ENCODE peak calls at places on chromosomes 2 and 18, in five cellular contexts. O is trophoblast cell, D is mesenchymal stem cell, C is H1, G is neuronal stem cell. J is an unnamed sample.

GRCh38 chr2:214895469-214895868 is 86.0 kb upstream of the BARD1 start:
- DNase-seq in G (no peak), D (no peak), C (no peak), O (no peak), J (no peak)

GRCh38 chr18:49768051-49768391 is 45.3 kb downstream of the ACAA2 start:
- DNase-seq in O (peak), C (peak), D (peak), G (peak), J (peak)

GRCh38 chr2:26562811-26563645 is 78.1 kb downstream of the CIB4 start:
- DNase-seq in C (no peak), D (no peak), O (peak), G (no peak), J (no peak)

GRCh38 chr18:46013484-46014189 is 46.5 kb upstream of the EPG5 start:
- DNase-seq in G (no peak), O (no peak), D (no peak), C (no peak), J (no peak)

GRCh38 chr2:15762449-15762848 is 170.8 kb downstream of the DDX1 start:
- DNase-seq in D (no peak), G (no peak), C (no peak), O (no peak), J (peak)

GRCh38 chr2:131035112-131035825 is 58.0 kb downstream of the FAM168B start:
- DNase-seq in O (no peak), G (no peak), D (no peak), C (peak), J (no peak)

GRCh38 chr2:30359644-30360167 is 87.3 kb upstream of the LCLAT1 start:
- DNase-seq in C (no peak), D (peak), G (no peak), O (peak), J (no peak)

GRCh38 chr2:42769583-42770287 is 5.8 kb upstream of the OXER1 start:
- DNase-seq in G (no peak), C (peak), D (no peak), O (no peak), J (no peak)

GRCh38 chr2:7825591-7826312 is 856.1 kb upstream of the ID2 start:
- DNase-seq in O (peak), D (no peak), G (no peak), C (no peak), J (no peak)

GRCh38 chr2:12169721-12170120 is 423.3 kb downstream of the LPIN1 start:
- DNase-seq in C (no peak), O (peak), G (no peak), D (peak), J (no peak)

GRCh38 chr2:86194751-86195054 is 559 bp downstream of the IMMT start:
- DNase-seq in G (no peak), D (no peak), C (no peak), O (no peak), J (peak)

GRCh38 chr2:207614824-207615223 is 10.4 kb downstream of the METTL21A start:
- DNase-seq in G (no peak), D (no peak), O (no peak), C (no peak), J (no peak)

GRCh38 chr2:233118601-233119000 is 58.5 kb downstream of the INPP5D start:
- DNase-seq in G (no peak), C (no peak), O (no peak), D (no peak), J (no peak)

GRCh38 chr2:241753493-241753892 is 19.1 kb downstream of the D2HGDH start:
- DNase-seq in O (no peak), G (no peak), D (no peak), C (no peak), J (no peak)

GRCh38 chr2:170965446-170966225 is 36.6 kb downstream of the GORASP2 start:
- DNase-seq in O (no peak), D (peak), C (no peak), G (no peak), J (no peak)

GRCh38 chr18:56233595-56233994 is 404.8 kb downstream of the TXNL1 start:
- DNase-seq in D (peak), G (no peak), C (no peak), O (no peak), J (no peak)

GRCh38 chr2:68561372-68561771 is 82.0 kb upstream of the PROKR1 start:
- DNase-seq in O (no peak), C (no peak), D (no peak), G (no peak), J (no peak)

GRCh38 chr2:54763636-54764291 is 40.3 kb downstream of the EML6 start:
- DNase-seq in O (peak), G (no peak), D (no peak), C (peak), J (peak)

GRCh38 chr2:120066708-120067547 is 54.1 kb downstream of the EPB41L5 start:
- DNase-seq in G (no peak), D (peak), C (no peak), O (peak), J (no peak)

GRCh38 chr18:46158498-46158897 is 54.3 kb downstream of the HAUS1 start:
- DNase-seq in O (peak), G (no peak), D (no peak), C (no peak), J (no peak)

GRCh38 chr2:143890799-143891198 is 629.1 kb downstream of the ZEB2 start:
- DNase-seq in O (no peak), C (no peak), G (no peak), D (no peak), J (no peak)

GRCh38 chr2:113240150-113240914 is 38.4 kb downstream of the PAX8 start:
- DNase-seq in O (peak), D (peak), G (no peak), C (no peak), J (no peak)

GRCh38 chr2:205375453-205375852 is 306.8 kb upstream of the NRP2 start:
- DNase-seq in C (no peak), D (no peak), G (no peak), O (no peak), J (no peak)

GRCh38 chr2:157611110-157611509 is 17.6 kb downstream of the ACVR1C start:
- DNase-seq in C (no peak), G (no peak), O (no peak), D (no peak), J (no peak)

GRCh38 chr2:115481842-115482241 is 1039.4 kb downstream of the DPP10 start:
- DNase-seq in G (no peak), C (no peak), O (no peak), D (no peak), J (no peak)

GRCh38 chr2:224032283-224032682 is 6.8 kb downstream of the SERPINE2 start:
- DNase-seq in C (no peak), D (no peak), G (no peak), O (no peak), J (no peak)

GRCh38 chr18:48290162-48290926 is 118.8 kb downstream of the ZBTB7C start:
- DNase-seq in C (peak), G (no peak), D (no peak), O (no peak), J (no peak)

GRCh38 chr2:225600865-225601264 is 201.4 kb downstream of the NYAP2 start:
- DNase-seq in G (no peak), O (no peak), C (no peak), D (no peak), J (no peak)

GRCh38 chr18:28108801-28109200 is 68.1 kb downstream of the CDH2 start:
- DNase-seq in D (peak), C (no peak), G (no peak), O (no peak), J (no peak)

GRCh38 chr2:127864877-127865276 is 6.9 kb upstream of the POLR2D start:
- DNase-seq in D (peak), C (no peak), O (peak), G (no peak), J (no peak)

GRCh38 chr18:35143615-35144596 is 96.9 kb upstream of the ZNF397 start:
- DNase-seq in O (peak), D (peak), G (peak), C (peak), J (peak)

GRCh38 chr2:136225950-136226835 is 108.2 kb upstream of the CXCR4 start:
- DNase-seq in G (no peak), D (no peak), O (no peak), C (no peak), J (no peak)

GRCh38 chr2:28546242-28546641 is 50.4 kb downstream of the PLB1 start:
- DNase-seq in C (no peak), G (no peak), D (no peak), O (no peak), J (no peak)

GRCh38 chr18:58338141-58338540 is 290.8 kb downstream of the ALPK2 start:
- DNase-seq in G (no peak), C (no peak), O (no peak), D (no peak), J (no peak)

GRCh38 chr18:58336605-58337004 is 292.3 kb downstream of the ALPK2 start:
- DNase-seq in D (peak), O (no peak), C (no peak), G (no peak), J (no peak)

GRCh38 chr18:58337688-58338087 is 291.2 kb downstream of the ALPK2 start:
- DNase-seq in D (peak), O (no peak), C (no peak), G (no peak), J (no peak)

GRCh38 chr18:58335821-58336220 is 291.8 kb downstream of the NEDD4L start:
- DNase-seq in D (no peak), G (no peak), O (no peak), C (no peak), J (no peak)

DNA sequence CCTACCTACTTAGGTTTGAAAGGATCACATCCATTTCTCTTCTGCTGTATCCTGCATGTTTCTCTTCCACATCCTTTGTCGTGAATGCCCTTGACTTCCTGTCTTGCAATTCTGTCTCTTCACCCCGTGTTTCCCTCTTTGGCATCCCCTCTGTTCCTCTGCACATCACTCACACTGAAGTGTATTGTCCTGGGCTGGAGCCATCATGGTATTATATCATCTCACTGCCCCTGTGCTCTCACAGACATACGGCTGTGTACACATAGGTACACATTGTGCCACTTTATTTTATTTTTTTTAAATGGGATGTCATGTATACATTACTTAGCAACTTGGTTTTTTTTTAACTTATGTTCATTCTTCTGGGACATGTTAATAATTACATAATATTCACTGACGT is 291.6 kb downstream of the ALPK2 start:
- DNase-seq in O (no peak), D (no peak), C (no peak), G (no peak), J (no peak)
- H2BK12ac ChIP-seq in O (no peak), D (no peak), C (no peak), G (no peak), J (no peak)

DNA sequence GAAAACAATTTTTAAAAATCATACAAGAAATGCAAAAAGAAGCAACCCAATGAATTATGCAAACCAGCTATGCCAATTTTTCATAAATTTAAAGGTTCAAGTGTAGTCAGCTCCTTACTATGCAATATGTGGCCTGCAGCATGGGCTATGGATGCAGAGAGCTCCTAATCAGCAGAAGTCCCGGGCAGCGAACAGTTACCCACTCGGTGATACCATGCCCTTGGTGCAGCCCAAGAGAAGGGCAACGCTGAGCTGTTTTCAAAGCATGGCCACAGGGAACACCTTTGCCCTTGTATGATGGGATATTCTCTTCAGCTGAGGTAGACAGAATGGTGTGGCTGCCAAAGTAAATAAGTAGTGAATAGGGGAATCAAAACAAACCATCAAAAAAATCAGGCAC is 17.3 kb upstream of the ARL5A start:
- DNase-seq in D (no peak), G (no peak), C (no peak), O (no peak), J (no peak)
- H2BK12ac ChIP-seq in D (no peak), G (no peak), C (no peak), O (peak), J (no peak)

GRCh38 chr2:160387558-160388262 is 105.9 kb downstream of the RBMS1 start:
- DNase-seq in G (no peak), D (peak), O (no peak), C (no peak), J (no peak)

GRCh38 chr2:160388464-160389263 is 104.9 kb downstream of the RBMS1 start:
- DNase-seq in D (no peak), O (no peak), C (no peak), G (no peak), J (no peak)

GRCh38 chr2:160392201-160392600 is 101.4 kb downstream of the RBMS1 start:
- DNase-seq in G (no peak), C (no peak), D (no peak), O (no peak), J (no peak)

GRCh38 chr2:160389875-160390274 is 103.7 kb downstream of the RBMS1 start:
- DNase-seq in G (no peak), O (peak), C (no peak), D (no peak), J (no peak)

GRCh38 chr2:160390544-160391258 is 102.9 kb downstream of the RBMS1 start:
- DNase-seq in G (no peak), O (no peak), C (no peak), D (no peak), J (no peak)
- H2BK12ac ChIP-seq in G (no peak), O (no peak), C (peak), D (no peak), J (no peak)

GRCh38 chr2:134306521-134306920 is 52.6 kb downstream of the MGAT5 start:
- DNase-seq in G (no peak), C (no peak), O (peak), D (no peak), J (no peak)

GRCh38 chr2:134310450-134311079 is 56.7 kb downstream of the MGAT5 start:
- DNase-seq in O (no peak), C (no peak), G (no peak), D (no peak), J (no peak)

GRCh38 chr2:134308474-134309385 is 54.9 kb downstream of the MGAT5 start:
- DNase-seq in C (no peak), G (no peak), O (peak), D (no peak), J (no peak)

GRCh38 chr2:134304726-134305509 is 51.0 kb downstream of the MGAT5 start:
- DNase-seq in D (no peak), C (no peak), G (no peak), O (no peak), J (no peak)

DNA sequence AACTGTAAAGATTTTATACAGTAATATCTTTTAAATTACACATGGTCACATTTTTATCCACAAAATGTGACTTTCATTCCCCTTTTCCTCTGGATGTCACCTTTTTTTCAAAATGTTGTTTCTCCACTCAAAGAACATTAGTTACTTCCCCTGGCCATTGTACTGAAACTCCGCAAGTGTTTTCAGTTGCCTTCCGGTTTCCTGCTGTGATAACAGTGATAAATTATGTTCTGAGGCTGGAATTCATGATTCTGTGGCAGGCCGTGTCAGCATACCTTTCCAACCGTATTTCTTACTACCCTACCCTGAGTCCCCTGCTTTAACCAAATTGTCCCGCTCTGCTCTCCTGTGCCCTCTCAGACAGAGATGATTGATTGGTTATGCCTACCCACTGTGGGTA is 53.5 kb downstream of the MGAT5 start:
- DNase-seq in D (no peak), O (no peak), G (no peak), C (no peak), J (no peak)
- H2BK12ac ChIP-seq in D (no peak), O (no peak), G (no peak), C (no peak), J (no peak)

GRCh38 chr2:9074930-9075329 is 71.4 kb upstream of the MBOAT2 start:
- DNase-seq in O (no peak), D (no peak), G (no peak), C (peak), J (peak)
- H2BK12ac ChIP-seq in O (no peak), D (no peak), G (no peak), C (peak), J (no peak)

GRCh38 chr2:210842896-210843295 is 286.5 kb downstream of the CPS1 start:
- DNase-seq in C (no peak), O (no peak), D (no peak), G (no peak), J (no peak)
- H2BK12ac ChIP-seq in C (no peak), O (no peak), D (no peak), G (no peak), J (no peak)

DNA sequence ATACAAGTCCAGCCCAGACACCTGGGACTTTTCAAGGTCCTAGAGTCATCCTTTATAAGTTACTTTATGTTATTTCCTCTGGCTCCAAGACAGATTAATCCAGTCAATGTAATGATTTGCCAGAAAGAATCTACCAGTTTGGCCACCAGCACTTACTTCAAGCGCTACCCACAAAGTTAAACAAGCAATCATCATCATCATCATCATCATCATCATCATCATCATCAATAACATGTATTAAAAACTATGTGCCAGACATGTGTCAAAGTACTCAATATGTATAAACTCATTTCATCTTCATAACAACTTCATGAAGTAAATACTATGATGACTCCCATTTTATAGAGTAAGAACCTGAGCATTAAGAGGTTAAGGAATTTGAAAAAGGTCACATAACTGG is 64.3 kb downstream of the LRP2 start:
- DNase-seq in O (no peak), G (no peak), C (no peak), D (no peak), J (no peak)
- H2BK12ac ChIP-seq in O (no peak), G (no peak), C (no peak), D (no peak), J (no peak)

DNA sequence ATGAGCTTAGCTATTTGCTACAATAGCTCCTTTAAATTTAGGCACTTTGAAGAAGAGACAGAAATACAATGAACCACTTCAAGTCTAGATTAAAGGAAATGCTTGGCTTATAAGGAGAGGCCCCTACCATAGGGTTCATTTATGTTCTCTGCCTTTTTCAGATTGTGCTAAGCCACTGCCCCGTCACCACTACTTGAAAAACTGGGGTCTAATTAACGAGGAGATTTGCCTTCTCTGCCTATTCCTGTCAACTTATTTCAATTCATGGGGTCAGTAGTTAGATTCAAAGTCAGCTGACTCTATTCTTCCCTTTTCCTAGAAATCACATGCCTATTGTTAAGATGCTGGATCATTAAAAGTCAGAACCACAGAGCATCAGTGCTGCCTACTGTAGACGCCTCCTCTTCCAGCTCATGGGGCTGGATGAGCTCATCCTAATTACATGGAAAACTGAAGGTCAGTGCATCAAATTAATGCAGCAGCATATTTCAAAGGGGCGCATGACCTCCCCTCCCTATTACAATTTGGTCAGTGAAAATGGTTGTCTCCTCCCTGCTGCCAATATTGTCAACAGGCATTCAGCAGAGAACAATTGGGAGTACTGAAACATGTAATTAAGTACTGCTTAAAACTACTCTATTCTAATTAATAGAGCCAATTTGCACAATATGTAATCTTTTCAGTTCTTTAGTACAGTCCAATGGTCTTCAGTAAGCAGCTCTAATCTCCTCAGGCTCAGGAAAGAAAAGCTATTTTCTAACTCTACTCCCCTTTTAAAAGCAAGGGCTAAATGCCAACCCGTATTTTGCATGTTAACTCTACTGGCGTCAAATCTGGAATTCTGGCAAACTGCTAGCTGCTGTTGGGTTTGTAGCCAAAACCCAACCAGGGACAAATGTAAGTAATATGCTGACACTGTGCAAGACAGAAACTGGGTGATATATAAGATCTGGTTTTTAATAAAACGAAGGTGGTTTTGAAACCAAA is 117.3 kb upstream of the ITGB6 start:
- DNase-seq in C (no peak), D (no peak), G (peak), O (no peak), J (no peak)
- H2BK12ac ChIP-seq in C (no peak), D (no peak), G (no peak), O (no peak), J (no peak)